ENCODE peak calls at places on chromosomes 1 and 21, in four cellular contexts. N is astrocyte of the spinal cord, F is amygdala, D is neuronal stem cell. S is an unnamed sample.

GRCh38 chr1:232017057-232017456 is 390.5 kb downstream of the DISC1 start:
- DNase-seq in N (no peak), D (no peak), F (no peak), S (no peak)

GRCh38 chr1:245858683-245859509 is 648.2 kb downstream of the SMYD3 start:
- DNase-seq in F (no peak), N (no peak), D (no peak), S (no peak)

GRCh38 chr1:21510113-21510493 is 880 bp downstream of the ALPL start:
- DNase-seq in D (peak), F (no peak), N (no peak), S (no peak)

GRCh38 chr1:64836792-64837191 is 91.9 kb downstream of the RAVER2 start:
- DNase-seq in F (no peak), D (no peak), N (no peak), S (no peak)

GRCh38 chr1:68291763-68292384 is 59.6 kb upstream of the WLS start:
- DNase-seq in N (peak), D (no peak), F (no peak), S (no peak)

GRCh38 chr1:8423702-8424538 is 106.0 kb downstream of the SLC45A1 start:
- DNase-seq in F (peak), N (peak), D (peak), S (no peak)

GRCh38 chr1:4736254-4736653 is 81.8 kb downstream of the AJAP1 start:
- DNase-seq in F (no peak), N (no peak), D (no peak), S (no peak)

GRCh38 chr1:147651466-147651865 is 18.9 kb downstream of the ACP6 start:
- DNase-seq in N (no peak), F (no peak), D (peak), S (peak)

GRCh38 chr21:28949318-28949717 is 43.4 kb downstream of the LTN1 start:
- DNase-seq in N (no peak), F (no peak), D (no peak), S (no peak)

GRCh38 chr1:46523556-46524443 is 27.6 kb downstream of the KNCN start:
- DNase-seq in D (no peak), F (no peak), N (no peak), S (no peak)

GRCh38 chr1:216902669-216903388 is 179.6 kb upstream of the ESRRG start:
- DNase-seq in D (no peak), N (peak), F (peak), S (no peak)

GRCh38 chr21:34268493-34268892 is 95.3 kb upstream of the KCNE2 start:
- DNase-seq in F (no peak), N (no peak), D (no peak), S (no peak)

GRCh38 chr1:114988095-114988494 is 41.5 kb upstream of the TSHB start:
- DNase-seq in D (no peak), N (no peak), F (no peak), S (no peak)

GRCh38 chr1:56709269-56709880 is 64.3 kb downstream of the PRKAA2 start:
- DNase-seq in N (peak), F (no peak), D (peak), S (peak)

GRCh38 chr1:219801433-219801832 is 126.9 kb downstream of the SLC30A10 start:
- DNase-seq in N (no peak), F (no peak), D (no peak), S (no peak)

GRCh38 chr1:59574085-59574484 is 240.7 kb upstream of the HOOK1 start:
- DNase-seq in N (peak), D (no peak), F (no peak), S (no peak)

GRCh38 chr1:192516776-192517297 is 58.7 kb upstream of the RGS1 start:
- DNase-seq in D (no peak), N (no peak), F (no peak), S (no peak)

GRCh38 chr1:70902211-70902610 is 145.4 kb downstream of the PTGER3 start:
- DNase-seq in N (no peak), F (no peak), D (no peak), S (no peak)

GRCh38 chr1:79726321-79726720 is 719.8 kb upstream of the ADGRL4 start:
- DNase-seq in N (no peak), F (no peak), D (no peak), S (no peak)

GRCh38 chr1:234849824-234850223 is 239.8 kb upstream of the IRF2BP2 start:
- DNase-seq in D (no peak), N (peak), F (no peak), S (no peak)

GRCh38 chr1:10070206-10070605 is 37.4 kb downstream of the UBE4B start:
- DNase-seq in F (no peak), D (no peak), N (no peak), S (no peak)

S was measured in epithelial cell of proximal tubule.